ENCODE peak calls at places on chromosome 13, in eight cellular contexts. K, U, R, N, G, Q, C and E are unnamed samples.

GRCh38 chr13:98874029-98874397 is 103.9 kb downstream of the DOCK9 start:
- DNase-seq in K (no peak), U (no peak), R (no peak), N (no peak), G (no peak), Q (no peak), C (no peak), E (no peak)

GRCh38 chr13:36706755-36707154 is 32.9 kb downstream of the SERTM1 start:
- DNase-seq in K (peak), U (no peak), R (no peak), N (no peak), G (no peak), Q (no peak), C (no peak), E (no peak)

GRCh38 chr13:52686381-52686780 is 33.7 kb downstream of the SUGT1 start:
- DNase-seq in K (no peak), U (no peak), R (no peak), N (no peak), G (no peak), Q (no peak), C (no peak), E (no peak)

GRCh38 chr13:23867027-23867491 is 22.1 kb downstream of the MIPEP start:
- DNase-seq in K (peak), U (no peak), R (no peak), N (no peak), G (no peak), Q (no peak), C (no peak), E (no peak)

GRCh38 chr13:20272104-20272503 is 40.0 kb upstream of the GJB6 start:
- DNase-seq in K (no peak), U (no peak), R (no peak), N (no peak), G (no peak), Q (no peak), C (no peak), E (no peak)

GRCh38 chr13:21240586-21240985 is 64.1 kb downstream of the MRPL57 start:
- DNase-seq in K (peak), U (no peak), R (no peak), N (no peak), G (no peak), Q (no peak), C (no peak), E (no peak)

GRCh38 chr13:24306632-24307031 is 2.7 kb upstream of the C1QTNF9 start:
- DNase-seq in K (peak), U (no peak), R (no peak), N (no peak), G (no peak), Q (no peak), C (no peak), E (no peak)

GRCh38 chr13:38542601-38543000 is 144.3 kb upstream of the FREM2 start:
- DNase-seq in K (no peak), U (no peak), R (no peak), N (no peak), G (no peak), Q (no peak), C (no peak), E (no peak)

GRCh38 chr13:99386495-99386894 is 79.3 kb upstream of the GPR183 start:
- DNase-seq in K (no peak), U (no peak), R (no peak), N (no peak), G (no peak), Q (no peak), C (no peak), E (no peak)

GRCh38 chr13:20391597-20392452 is 133.8 kb downstream of the CRYL1 start:
- DNase-seq in K (no peak), U (no peak), R (no peak), N (no peak), G (no peak), Q (no peak), C (no peak), E (no peak)

GRCh38 chr13:109381546-109382180 is 404.7 kb downstream of the IRS2 start:
- DNase-seq in K (peak), U (no peak), R (no peak), N (no peak), G (no peak), Q (no peak), C (no peak), E (no peak)

GRCh38 chr13:36297259-36297599 is 385 bp downstream of the CCDC169 start:
- DNase-seq in K (peak), U (no peak), R (no peak), N (no peak), G (no peak), Q (no peak), C (no peak), E (no peak)

GRCh38 chr13:111159362-111160320 is 44.5 kb downstream of the ARHGEF7 start:
- DNase-seq in K (no peak), U (no peak), R (no peak), N (no peak), G (no peak), Q (no peak), C (no peak), E (no peak)

GRCh38 chr13:34277971-34278370 is 460.0 kb downstream of the RFC3 start:
- DNase-seq in K (no peak), U (no peak), R (no peak), N (no peak), G (no peak), Q (no peak), C (no peak), E (no peak)

GRCh38 chr13:27006519-27007161 is 165.0 kb downstream of the USP12 start:
- DNase-seq in K (peak), U (no peak), R (no peak), N (no peak), G (no peak), Q (peak), C (peak), E (no peak)

GRCh38 chr13:30111810-30112209 is 195.5 kb downstream of the KATNAL1 start:
- DNase-seq in K (no peak), U (no peak), R (no peak), N (no peak), G (no peak), Q (no peak), C (no peak), E (no peak)

GRCh38 chr13:26518433-26519084 is 38.9 kb upstream of the WASF3 start:
- DNase-seq in K (no peak), U (no peak), R (no peak), N (no peak), G (no peak), Q (no peak), C (no peak), E (no peak)

GRCh38 chr13:40464349-40464748 is 202.1 kb downstream of the FOXO1 start:
- DNase-seq in K (no peak), U (no peak), R (no peak), N (no peak), G (no peak), Q (no peak), C (no peak), E (no peak)

GRCh38 chr13:27172495-27172842 is 858 bp upstream of the USP12 start:
- DNase-seq in K (peak), U (no peak), R (no peak), N (no peak), G (no peak), Q (no peak), C (no peak), E (no peak)

GRCh38 chr13:28831117-28831516 is 11.0 kb downstream of the MTUS2 start:
- DNase-seq in K (no peak), U (no peak), R (no peak), N (no peak), G (no peak), Q (no peak), C (no peak), E (no peak)

GRCh38 chr13:110711778-110712070 is 1.8 kb upstream of the ING1 start:
- DNase-seq in K (no peak), U (no peak), R (no peak), N (no peak), G (no peak), Q (no peak), C (no peak), E (no peak)

GRCh38 chr13:110308377-110309158 is 1.5 kb downstream of the COL4A2 start:
- DNase-seq in K (no peak), U (no peak), R (no peak), N (no peak), G (peak), Q (no peak), C (no peak), E (no peak)

GRCh38 chr13:30809787-30810186 is 74.4 kb downstream of the ALOX5AP start:
- DNase-seq in K (no peak), U (no peak), R (no peak), N (no peak), G (no peak), Q (no peak), C (no peak), E (no peak)

GRCh38 chr13:33258437-33259193 is 26.9 kb downstream of the STARD13 start:
- DNase-seq in K (peak), U (no peak), R (no peak), N (no peak), G (no peak), Q (no peak), C (no peak), E (no peak)

GRCh38 chr13:41780736-41781708 is 179.9 kb downstream of the VWA8 start:
- DNase-seq in K (peak), U (no peak), R (no peak), N (no peak), G (no peak), Q (no peak), C (no peak), E (no peak)

GRCh38 chr13:72127031-72127430 is 260.0 kb upstream of the DACH1 start:
- DNase-seq in K (no peak), U (no peak), R (no peak), N (no peak), G (no peak), Q (no peak), C (no peak), E (no peak)

GRCh38 chr13:51154029-51154555 is 43.0 kb upstream of the C13orf42 start:
- DNase-seq in K (peak), U (no peak), R (no peak), N (no peak), G (no peak), Q (no peak), C (no peak), E (no peak)

GRCh38 chr13:98877936-98878335 is 99.9 kb downstream of the DOCK9 start:
- DNase-seq in K (no peak), U (no peak), R (no peak), N (no peak), G (no peak), Q (no peak), C (no peak), E (no peak)

GRCh38 chr13:26629260-26629659 is 71.8 kb downstream of the WASF3 start:
- DNase-seq in K (no peak), U (no peak), R (no peak), N (no peak), G (no peak), Q (no peak), C (no peak), E (no peak)

GRCh38 chr13:48112896-48113525 is 18.1 kb upstream of the MED4 start:
- DNase-seq in K (peak), U (no peak), R (no peak), N (no peak), G (no peak), Q (no peak), C (no peak), E (no peak)
- H3K4me3 ChIP-seq in K (no peak), U (no peak), R (no peak), N (no peak), G (no peak), Q (no peak), C (no peak), E (no peak)

DNA sequence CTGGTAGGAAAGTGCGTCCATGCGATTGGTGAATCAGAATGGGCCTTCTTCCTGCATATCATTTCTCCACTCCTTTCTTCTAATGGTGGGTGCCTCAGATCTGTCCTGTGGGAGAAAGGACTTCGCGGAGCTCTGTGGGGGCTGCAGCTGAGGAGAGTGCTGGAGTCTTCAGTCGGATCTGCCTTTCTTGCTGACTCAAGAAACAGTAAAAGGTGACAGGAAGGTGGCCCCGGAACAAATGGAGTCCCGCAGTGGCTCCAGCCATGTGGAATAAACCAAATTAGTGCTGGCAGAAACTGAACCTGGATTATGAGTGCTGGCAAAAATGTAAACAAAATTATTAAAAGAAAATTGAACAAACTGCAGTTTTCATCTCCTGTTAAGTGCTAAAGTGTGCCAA is 15.1 kb upstream of the GAS6 start:
- DNase-seq in K (no peak), U (no peak), R (no peak), N (no peak), G (no peak), Q (no peak), C (no peak), E (no peak)
- H3K27ac ChIP-seq in K (no peak), U (no peak), R (no peak), N (peak), G (no peak), Q (peak), C (no peak), E (no peak)

GRCh38 chr13:102599451-102600012 is 2.7 kb downstream of the TPP2 start:
- DNase-seq in K (no peak), U (no peak), R (no peak), N (no peak), G (no peak), Q (no peak), C (no peak), E (no peak)
- H3K4me3 ChIP-seq in K (no peak), U (peak), R (no peak), N (peak), G (no peak), Q (no peak), C (no peak), E (peak)

DNA sequence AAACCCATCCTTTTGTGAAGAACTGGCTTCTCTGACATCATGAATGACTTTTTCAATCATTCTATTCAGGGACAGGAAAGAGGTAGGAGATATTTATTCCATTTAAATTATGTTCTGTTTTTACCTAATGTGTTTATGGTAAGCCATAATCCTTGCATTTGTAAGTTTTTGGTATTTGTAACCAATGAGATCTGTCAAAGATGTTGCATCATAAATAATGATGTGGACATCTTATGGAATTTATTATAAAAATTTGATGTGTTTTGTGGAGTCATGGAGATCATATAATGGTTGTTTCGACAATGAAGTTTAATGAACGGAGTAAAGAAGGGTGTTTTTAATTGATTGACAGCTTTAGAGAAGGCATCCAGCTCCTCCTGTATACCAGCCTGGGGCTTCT is 67.6 kb downstream of the LMO7 start:
- DNase-seq in K (no peak), U (no peak), R (no peak), N (no peak), G (no peak), Q (no peak), C (no peak), E (no peak)
- H3K27ac ChIP-seq in K (peak), U (no peak), R (no peak), N (no peak), G (no peak), Q (no peak), C (no peak), E (no peak)

GRCh38 chr13:106129273-106129672 is 406.2 kb downstream of the EFNB2 start:
- DNase-seq in K (no peak), U (no peak), R (no peak), N (no peak), G (no peak), Q (no peak), C (no peak), E (no peak)
- H3K4me3 ChIP-seq in K (no peak), U (no peak), R (no peak), N (no peak), G (no peak), Q (no peak), C (no peak), E (no peak)